ENCODE peak calls at places on chromosomes 6 and 20, in seven cellular contexts. E is psoas muscle, G is ovary, Y is foreskin fibroblast, K is fibroblast of the aortic adventitia, Z is GM23338, C is bronchial epithelial cell. O is an unnamed sample.

GRCh38 chr6:112356994-112357393 is 9.9 kb downstream of the RFPL4B start:
- DNase-seq in C (no peak), K (no peak), Y (no peak), Z (no peak), G (no peak), E (no peak), O (no peak)

GRCh38 chr20:24863356-24863755 is 85.7 kb upstream of the CST7 start:
- DNase-seq in G (no peak), Z (no peak), Y (peak), C (peak), E (no peak), K (peak), O (peak)

GRCh38 chr6:139371421-139372253 is 2.8 kb downstream of the CITED2 start:
- DNase-seq in G (no peak), E (no peak), Z (no peak), K (peak), C (no peak), Y (peak), O (peak)

GRCh38 chr6:135630789-135631376 is 133.3 kb upstream of the AHI1 start:
- DNase-seq in C (no peak), Y (no peak), K (no peak), G (no peak), E (no peak), Z (peak), O (no peak)

GRCh38 chr6:81166770-81167169 is 585.7 kb downstream of the TENT5A start:
- DNase-seq in G (no peak), C (no peak), Y (peak), E (no peak), K (peak), Z (no peak), O (peak)

GRCh38 chr20:62723768-62724420 is 15.3 kb downstream of the NTSR1 start:
- DNase-seq in Z (no peak), Y (no peak), G (no peak), C (no peak), K (no peak), E (no peak), O (no peak)

GRCh38 chr20:5825136-5825719 is 75.0 kb downstream of the SHLD1 start:
- DNase-seq in G (no peak), Z (peak), E (no peak), K (no peak), C (no peak), Y (no peak), O (no peak)

GRCh38 chr20:57711826-57712225 is 2.0 kb upstream of the PMEPA1 start:
- DNase-seq in Y (no peak), Z (no peak), G (no peak), K (no peak), C (no peak), E (no peak), O (no peak)

GRCh38 chr6:24520929-24521546 is 26.3 kb downstream of the ALDH5A1 start:
- DNase-seq in E (peak), C (peak), K (peak), Y (peak), G (no peak), Z (peak), O (peak)

GRCh38 chr6:2971420-2972218 is at the start of gene SERPINB6:
- DNase-seq in Y (peak), E (peak), G (peak), C (no peak), Z (peak), K (peak), O (peak)
- TF ChIP-seq CTCF in Y (no peak), E (no peak), G (no peak), C (no peak), Z (no peak), K (no peak), O (no peak)

GRCh38 chr6:160163425-160163824 is 41.8 kb downstream of the SLC22A1 start:
- DNase-seq in C (no peak), G (no peak), E (no peak), Y (no peak), Z (no peak), K (no peak), O (no peak)

GRCh38 chr6:160160929-160161646 is 39.5 kb downstream of the SLC22A1 start:
- DNase-seq in K (no peak), Y (no peak), Z (no peak), G (no peak), C (no peak), E (no peak), O (no peak)

GRCh38 chr6:160160450-160160849 is 38.8 kb downstream of the SLC22A1 start:
- DNase-seq in Z (no peak), C (peak), Y (peak), K (no peak), G (no peak), E (no peak), O (no peak)

GRCh38 chr6:160161647-160161986 is 40.0 kb downstream of the SLC22A1 start:
- DNase-seq in K (no peak), E (no peak), G (no peak), Y (no peak), Z (peak), C (no peak), O (no peak)

DNA sequence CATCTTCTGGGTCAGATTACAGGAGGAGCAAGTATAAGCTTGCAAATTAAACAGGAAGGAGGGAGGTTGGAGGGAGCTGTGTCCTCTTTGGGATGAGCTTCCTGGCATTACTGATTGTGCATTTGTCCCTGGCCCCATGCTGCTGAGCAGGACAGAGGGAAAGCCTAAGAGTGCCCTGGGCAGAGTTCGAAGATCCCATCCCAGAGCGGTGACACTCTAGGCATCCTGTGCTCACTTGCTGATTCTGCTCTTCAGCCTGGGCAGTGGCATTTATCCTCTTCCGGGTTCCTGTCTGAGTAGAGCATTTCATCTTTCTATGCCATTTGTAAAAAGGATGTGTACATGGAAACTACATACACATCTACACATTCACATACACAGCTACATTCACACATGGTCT is 40.6 kb downstream of the SLC22A1 start:
- DNase-seq in Z (no peak), K (no peak), G (no peak), E (no peak), Y (no peak), C (peak), O (no peak)
- H3K4me3 ChIP-seq in Z (no peak), K (no peak), G (no peak), E (no peak), Y (no peak), C (no peak), O (no peak)

GRCh38 chr6:21310736-21311135 is 282.8 kb upstream of the SOX4 start:
- DNase-seq in E (no peak), K (no peak), C (no peak), Y (no peak), Z (no peak), G (no peak), O (no peak)

GRCh38 chr6:21300439-21300838 is 293.1 kb upstream of the SOX4 start:
- DNase-seq in K (no peak), E (no peak), Y (no peak), Z (no peak), C (no peak), G (no peak), O (no peak)

GRCh38 chr6:21309791-21310190 is 283.8 kb upstream of the SOX4 start:
- DNase-seq in K (no peak), G (no peak), C (no peak), Z (no peak), E (no peak), Y (peak), O (peak)

DNA sequence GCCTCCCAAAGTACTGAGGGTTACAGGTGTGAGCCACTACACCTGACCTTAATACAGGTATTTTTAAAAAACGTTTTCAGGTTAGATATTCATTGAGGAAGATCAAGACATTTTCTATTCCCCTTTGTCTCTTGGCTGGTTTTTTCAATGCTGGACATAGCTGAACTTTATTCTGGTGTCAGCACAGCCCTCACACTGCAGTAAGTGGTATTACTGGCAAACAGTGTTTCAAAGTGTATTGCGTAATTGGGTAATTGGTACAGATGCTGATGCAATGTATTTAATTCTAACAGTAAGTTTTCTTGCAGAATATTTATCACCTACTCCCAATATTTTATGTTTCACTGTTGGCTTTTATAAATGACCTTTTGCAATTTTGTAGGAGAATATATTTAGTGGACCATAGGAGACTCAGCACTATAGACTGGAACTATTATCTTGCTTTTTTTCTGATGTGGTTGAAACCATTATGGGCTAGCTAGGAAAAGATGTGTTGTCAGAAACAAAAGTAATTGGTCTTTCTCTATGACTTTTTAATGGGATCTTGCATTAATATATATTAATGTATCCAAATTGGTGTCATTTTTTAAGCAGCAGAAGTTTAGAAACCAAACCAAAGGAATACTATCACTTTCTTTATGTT is 287.6 kb upstream of the SOX4 start:
- DNase-seq in C (peak), K (peak), G (no peak), E (no peak), Z (no peak), Y (peak), O (peak)
- TF ChIP-seq CTCF in C (peak), K (peak), G (no peak), E (no peak), Z (peak), Y (no peak), O (peak)

GRCh38 chr6:21031182-21031581 is 496.9 kb downstream of the CDKAL1 start:
- DNase-seq in C (no peak), K (no peak), Y (no peak), Z (no peak), G (no peak), E (no peak), O (no peak)

GRCh38 chr6:21033095-21033494 is 498.8 kb downstream of the CDKAL1 start:
- DNase-seq in Y (no peak), Z (no peak), C (peak), K (no peak), G (no peak), E (no peak), O (no peak)

GRCh38 chr6:21037453-21037852 is 503.2 kb downstream of the CDKAL1 start:
- DNase-seq in G (no peak), Y (no peak), C (no peak), K (no peak), E (no peak), Z (no peak), O (no peak)

GRCh38 chr6:21034345-21034744 is 500.1 kb downstream of the CDKAL1 start:
- DNase-seq in C (no peak), Z (no peak), Y (no peak), K (no peak), E (no peak), G (no peak), O (no peak)

DNA sequence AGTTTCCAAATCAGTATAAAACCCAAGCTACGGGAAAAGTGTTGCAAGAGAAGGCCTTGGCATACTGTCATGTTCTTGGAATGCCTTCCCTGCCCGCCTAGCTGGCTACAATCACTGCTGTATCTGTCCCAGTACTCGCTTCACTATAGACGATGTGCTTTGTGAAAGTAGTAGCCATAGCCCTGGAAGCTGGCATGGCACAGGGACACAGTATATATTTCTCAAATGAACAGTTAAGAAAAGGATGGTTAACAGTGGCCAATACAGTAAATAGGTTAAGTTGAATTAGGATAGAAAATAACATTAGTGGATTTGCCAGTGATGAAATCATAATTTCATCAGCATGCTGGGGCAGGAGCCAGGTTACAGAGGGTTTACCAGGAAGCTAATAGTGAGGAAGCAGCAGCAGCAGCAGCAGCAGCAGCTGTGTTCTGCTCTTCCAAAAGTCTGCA is 499.3 kb downstream of the CDKAL1 start:
- DNase-seq in Z (no peak), K (peak), C (peak), G (peak), E (peak), Y (peak), O (peak)
- H3K4me3 ChIP-seq in Z (no peak), K (peak), C (no peak), G (no peak), E (peak), Y (no peak), O (peak)

DNA sequence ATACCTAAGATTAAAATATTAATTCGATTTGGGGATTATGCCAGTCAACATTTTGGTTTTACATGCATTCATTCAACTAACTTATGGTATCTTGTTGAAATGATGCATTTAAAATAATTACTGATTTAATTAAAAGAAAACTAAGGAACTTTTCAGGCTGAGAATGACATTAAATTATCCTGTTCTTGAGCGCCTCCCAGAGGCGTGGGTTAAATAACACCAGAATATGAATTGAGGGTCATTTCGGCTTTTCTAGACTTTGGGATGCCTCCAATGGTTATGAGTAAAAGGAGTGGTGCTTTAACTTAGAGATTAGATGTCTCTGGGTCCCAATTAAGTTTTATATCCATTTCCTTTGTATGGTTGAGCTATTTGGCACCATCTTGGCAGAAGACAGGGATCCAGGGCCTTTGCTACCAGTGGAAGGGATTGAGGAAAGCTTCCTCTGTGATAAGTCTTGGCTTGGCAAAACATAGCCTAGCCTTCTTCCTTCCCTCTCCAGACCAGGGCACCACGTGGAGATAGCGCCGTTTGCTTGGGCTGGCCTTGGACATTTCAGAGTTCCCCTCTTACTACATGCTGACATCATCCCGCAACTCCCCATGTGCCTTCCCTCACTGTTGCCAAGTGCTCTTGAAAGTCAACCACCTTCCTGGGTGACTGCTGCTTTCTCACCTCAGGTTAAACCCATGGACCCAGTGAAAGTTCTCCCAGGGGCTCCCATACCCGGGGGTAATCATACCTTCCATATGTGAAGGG is 28.7 kb downstream of the GNAS start:
- DNase-seq in K (no peak), G (no peak), Y (peak), Z (no peak), E (no peak), C (no peak), O (no peak)
- TF ChIP-seq CTCF in K (peak), G (no peak), Y (peak), Z (peak), E (no peak), C (no peak), O (peak)

DNA sequence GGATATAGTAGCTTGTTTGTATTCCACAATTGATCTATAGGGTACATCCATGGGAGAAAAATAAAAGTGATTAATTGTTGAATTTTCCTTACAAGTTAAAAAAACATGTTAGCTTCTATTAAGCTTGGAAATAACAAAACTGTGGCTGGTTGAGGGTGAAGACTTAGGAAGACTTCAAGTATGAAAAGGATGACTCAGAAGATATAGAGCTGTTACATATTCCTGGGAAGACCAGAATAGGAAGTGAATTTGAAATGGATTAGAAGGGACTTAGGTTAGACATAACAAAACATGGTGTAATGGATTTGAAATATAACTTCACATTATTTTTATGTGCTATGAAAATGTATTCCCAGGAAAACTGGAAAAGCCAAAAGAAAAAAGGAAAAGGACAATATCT is 732.2 kb downstream of the HDGFL1 start:
- DNase-seq in K (no peak), G (no peak), Z (no peak), Y (peak), C (peak), E (no peak), O (no peak)
- H3K4me3 ChIP-seq in K (no peak), G (no peak), Z (no peak), Y (no peak), C (no peak), E (no peak), O (no peak)

GRCh38 chr20:12660918-12661317 is 347.9 kb upstream of the SPTLC3 start:
- DNase-seq in C (no peak), K (no peak), E (no peak), Z (peak), G (no peak), Y (no peak), O (no peak)
- TF ChIP-seq CTCF in C (no peak), K (no peak), E (no peak), Z (peak), G (no peak), Y (no peak), O (no peak)

DNA sequence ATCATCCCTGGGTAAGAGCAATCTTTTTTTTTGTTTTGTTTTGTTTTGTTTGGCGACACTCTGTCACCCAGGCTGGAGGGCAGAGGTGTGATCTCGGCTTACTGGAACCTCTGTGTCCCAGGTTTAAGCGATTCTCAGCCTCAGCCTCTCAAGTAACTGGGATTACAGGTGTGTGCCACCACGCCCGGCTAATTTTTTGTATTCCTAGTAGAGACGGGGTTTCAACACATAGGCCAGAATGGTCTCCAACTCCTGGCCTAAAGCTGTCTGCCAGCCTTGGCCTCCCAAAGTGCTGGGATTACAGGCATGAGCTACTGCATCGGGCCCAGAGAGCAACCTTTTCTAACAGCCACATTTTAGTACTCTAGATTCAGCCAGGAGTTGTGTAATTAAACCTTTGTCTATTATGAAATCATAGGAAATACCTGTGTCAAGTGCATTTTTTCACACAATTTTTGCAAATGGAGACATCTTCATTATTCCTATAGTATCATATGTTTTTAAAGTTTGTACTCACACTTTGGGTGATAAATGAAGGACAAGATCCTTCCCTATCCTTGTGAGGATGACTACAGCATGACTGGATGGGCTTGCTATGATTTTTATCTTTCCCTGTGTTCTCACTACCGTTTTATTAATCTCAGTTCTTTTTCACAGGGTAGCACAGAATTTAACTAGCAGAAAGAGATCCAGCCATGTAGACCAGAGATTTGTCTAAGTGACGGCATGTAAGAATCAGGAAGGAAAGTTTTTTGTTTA is 82.6 kb downstream of the OR2B2 start:
- DNase-seq in K (no peak), G (no peak), C (peak), Z (no peak), E (no peak), Y (peak), O (no peak)
- H3K4me3 ChIP-seq in K (peak), G (no peak), C (peak), Z (peak), E (peak), Y (peak), O (peak)

DNA sequence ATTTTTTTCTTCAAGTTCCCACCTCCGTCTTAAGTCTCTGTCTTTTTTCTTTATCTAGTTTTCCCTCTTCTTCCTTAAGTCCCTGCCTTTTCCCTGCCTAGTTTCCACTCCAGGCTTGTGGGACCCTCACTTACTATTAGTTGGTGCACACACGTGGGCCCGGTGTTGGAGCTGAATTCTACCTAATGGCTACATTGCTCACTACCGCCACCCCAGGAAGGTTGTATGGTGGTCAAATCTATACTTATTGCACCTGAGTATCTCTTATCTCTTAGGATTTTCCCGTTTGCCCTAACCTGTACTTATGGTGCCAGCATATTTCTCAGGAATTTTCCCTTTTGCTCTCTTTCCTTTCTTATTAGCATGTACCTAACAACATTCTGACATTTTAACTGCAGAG is 692.8 kb downstream of the EPM2A start:
- DNase-seq in C (no peak), K (no peak), G (no peak), E (no peak), Y (no peak), Z (peak), O (no peak)
- TF ChIP-seq CTCF in C (peak), K (no peak), G (no peak), E (no peak), Y (no peak), Z (peak), O (no peak)

GRCh38 chr6:13575377-13575775 is 975 bp downstream of the SIRT5 start:
- DNase-seq in Z (no peak), Y (no peak), E (no peak), C (no peak), K (no peak), G (no peak), O (no peak)
- H3K4me3 ChIP-seq in Z (peak), Y (peak), E (peak), C (peak), K (peak), G (peak), O (peak)